ENCODE peak calls at places on chromosomes 11 and 22, in seven cellular contexts. I, H, A, Y, W, F and C are unnamed samples.

GRCh38 chr22:22927196-22927887 is 39.7 kb downstream of the IGLL5 start:
- DNase-seq in I (peak), H (no peak), A (no peak), Y (no peak), W (no peak), F (no peak), C (no peak)

GRCh38 chr22:27139935-27140493 is 482.6 kb downstream of the MIAT start:
- DNase-seq in I (no peak), H (no peak), A (no peak), Y (no peak), W (no peak), F (peak), C (peak)

GRCh38 chr11:107928767-107929507 is 689 bp downstream of the RAB39A start:
- DNase-seq in I (peak), H (peak), A (no peak), Y (peak), W (no peak), F (no peak), C (no peak)

GRCh38 chr11:46215208-46215931 is 62.1 kb upstream of the CREB3L1 start:
- DNase-seq in I (no peak), H (no peak), A (no peak), Y (no peak), W (no peak), F (no peak), C (no peak)

GRCh38 chr11:68928481-68928880 is 24.8 kb downstream of the IGHMBP2 start:
- DNase-seq in I (no peak), H (no peak), A (no peak), Y (no peak), W (no peak), F (no peak), C (peak)

GRCh38 chr11:8871283-8871775 is 39.7 kb upstream of the AKIP1 start:
- DNase-seq in I (peak), H (no peak), A (no peak), Y (peak), W (no peak), F (peak), C (peak)

GRCh38 chr22:19109198-19110063 is 12.8 kb downstream of the DGCR2 start:
- DNase-seq in I (peak), H (no peak), A (peak), Y (no peak), W (peak), F (no peak), C (peak)

GRCh38 chr11:102771351-102771750 is 9.1 kb downstream of the MMP10 start:
- DNase-seq in I (peak), H (no peak), A (no peak), Y (no peak), W (no peak), F (no peak), C (no peak)

GRCh38 chr11:75507571-75507970 is 18.2 kb downstream of the GDPD5 start:
- DNase-seq in I (no peak), H (no peak), A (no peak), Y (no peak), W (no peak), F (no peak), C (no peak)

GRCh38 chr22:36611241-36611976 is 82.4 kb upstream of the EIF3D start:
- DNase-seq in I (no peak), H (no peak), A (no peak), Y (no peak), W (no peak), F (no peak), C (no peak)

GRCh38 chr11:60389279-60389910 is 6.9 kb upstream of the MS4A14 start:
- DNase-seq in I (no peak), H (no peak), A (no peak), Y (no peak), W (no peak), F (no peak), C (no peak)

GRCh38 chr11:32183512-32183911 is 92.6 kb downstream of the RCN1 start:
- DNase-seq in I (no peak), H (no peak), A (no peak), Y (no peak), W (no peak), F (no peak), C (no peak)

GRCh38 chr22:45688606-45689080 is 17.0 kb downstream of the ATXN10 start:
- DNase-seq in I (no peak), H (no peak), A (no peak), Y (no peak), W (no peak), F (peak), C (peak)

GRCh38 chr11:130635937-130636336 is 187.5 kb downstream of the ADAMTS15 start:
- DNase-seq in I (no peak), H (no peak), A (no peak), Y (no peak), W (no peak), F (no peak), C (no peak)

GRCh38 chr11:69662021-69662698 is 13.0 kb downstream of the LTO1 start:
- DNase-seq in I (peak), H (no peak), A (no peak), Y (no peak), W (no peak), F (no peak), C (no peak)

GRCh38 chr22:17471901-17472566 is 91.3 kb upstream of the SLC25A18 start:
- DNase-seq in I (no peak), H (no peak), A (no peak), Y (no peak), W (no peak), F (no peak), C (peak)

GRCh38 chr11:134587345-134587744 is 175.3 kb upstream of the B3GAT1 start:
- DNase-seq in I (no peak), H (no peak), A (no peak), Y (no peak), W (no peak), F (no peak), C (no peak)

GRCh38 chr11:126989942-126990715 is 10.4 kb downstream of the KIRREL3 start:
- DNase-seq in I (peak), H (peak), A (peak), Y (peak), W (peak), F (peak), C (peak)

GRCh38 chr11:69213315-69213714 is 57.6 kb downstream of the SMIM38 start:
- DNase-seq in I (no peak), H (peak), A (no peak), Y (no peak), W (no peak), F (peak), C (no peak)

GRCh38 chr11:91904792-91905785 is 319.5 kb upstream of the FAT3 start:
- DNase-seq in I (no peak), H (no peak), A (no peak), Y (no peak), W (no peak), F (no peak), C (no peak)

GRCh38 chr11:59728913-59729312 is 15.3 kb upstream of the OR10V1 start:
- DNase-seq in I (no peak), H (no peak), A (no peak), Y (no peak), W (no peak), F (peak), C (no peak)

GRCh38 chr11:59901306-59901705 is 22.7 kb downstream of the OOSP3 start:
- DNase-seq in I (no peak), H (no peak), A (no peak), Y (no peak), W (no peak), F (peak), C (peak)

GRCh38 chr11:74473382-74474201 is 6.2 kb upstream of the KCNE3 start:
- DNase-seq in I (no peak), H (no peak), A (no peak), Y (no peak), W (no peak), F (no peak), C (no peak)